ENCODE peak calls at places on chromosomes 5 and 9, in five cellular contexts. B is MM.1S, N is hippocampal formation, M is ACHN, L is HEK293T. D is an unnamed sample.

GRCh38 chr5:74199005-74199404 is 441.5 kb downstream of the ENC1 start:
- DNase-seq in N (no peak), M (no peak), B (no peak), L (no peak), D (no peak)

GRCh38 chr9:75890541-75891276 is at the start of gene PCSK5:
- DNase-seq in L (peak), N (peak), B (peak), M (peak), D (peak)

GRCh38 chr9:78130004-78130403 is 98.4 kb upstream of the GNAQ start:
- DNase-seq in N (peak), M (peak), B (no peak), L (peak), D (no peak)

GRCh38 chr5:99059685-99060084 is 130.9 kb upstream of the CHD1 start:
- DNase-seq in B (peak), L (no peak), N (no peak), M (no peak), D (no peak)

GRCh38 chr5:137822158-137822764 is 45.4 kb upstream of the MYOT start:
- DNase-seq in M (peak), B (no peak), L (peak), N (peak), D (peak)

GRCh38 chr9:35954942-35955546 is 2.9 kb downstream of the OR2S2 start:
- DNase-seq in M (peak), L (peak), B (peak), N (peak), D (peak)

GRCh38 chr9:95167998-95168397 is 149.5 kb downstream of the FANCC start:
- DNase-seq in N (no peak), L (peak), B (peak), M (peak), D (peak)

GRCh38 chr5:41270423-41271251 is 57.3 kb upstream of the C6 start:
- DNase-seq in M (peak), L (peak), N (peak), B (peak), D (peak)

GRCh38 chr9:84711936-84712335 is 42.4 kb downstream of the NTRK2 start:
- DNase-seq in N (peak), L (no peak), M (no peak), B (no peak), D (peak)

GRCh38 chr5:33372721-33373120 is 68.0 kb upstream of the TARS1 start:
- DNase-seq in N (no peak), L (no peak), M (no peak), B (no peak), D (no peak)

D was measured in NCI-H345.